ENCODE peak calls at places on chromosomes 7 and 10, in four cellular contexts. A is CD14-positive monocyte; P is tibial nerve; N is CD8-positive, alpha-beta T cell. F is an unnamed sample.

GRCh38 chr10:18229839-18230238 is 89.6 kb downstream of the CACNB2 start:
- DNase-seq in A (no peak), P (no peak), N (no peak), F (no peak)

GRCh38 chr10:91590904-91591791 is 41.7 kb downstream of the PPP1R3C start:
- DNase-seq in A (no peak), N (no peak), P (no peak), F (no peak)

GRCh38 chr7:151992375-151992774 is 33.1 kb upstream of the GALNT11 start:
- DNase-seq in P (peak; percentile 41), A (peak; percentile 75), N (peak; percentile 62), F (no peak)

GRCh38 chr10:102721954-102722353 is 7.5 kb downstream of the SFXN2 start:
- DNase-seq in A (no peak), P (no peak), N (no peak), F (no peak)

GRCh38 chr10:124291009-124291671 is 127.6 kb downstream of the OAT start:
- DNase-seq in N (no peak), A (peak; percentile 89), P (peak; percentile 56), F (no peak)

GRCh38 chr7:43303740-43304241 is 191.3 kb downstream of the HECW1 start:
- DNase-seq in P (no peak), A (no peak), N (no peak), F (no peak)

GRCh38 chr10:16891375-16892313 is 74.4 kb upstream of the RSU1 start:
- DNase-seq in N (peak; percentile 25), P (peak; percentile 64), A (no peak), F (no peak)

GRCh38 chr10:69232252-69232651 is 12.1 kb downstream of the HKDC1 start:
- DNase-seq in P (no peak), N (no peak), A (no peak), F (no peak)

GRCh38 chr7:72805526-72806494 is 22.2 kb downstream of the TYW1B start:
- DNase-seq in P (no peak), A (peak; percentile 86), N (no peak), F (no peak)

GRCh38 chr10:48804740-48805182 is 120.1 kb downstream of the WDFY4 start:
- DNase-seq in P (no peak), N (no peak), A (no peak), F (no peak)

GRCh38 chr7:33501368-33501767 is 372.0 kb downstream of the BBS9 start:
- DNase-seq in A (no peak), N (no peak), P (no peak), F (no peak)

GRCh38 chr10:104910712-104911111 is 269.6 kb downstream of the SORCS3 start:
- DNase-seq in P (no peak), A (no peak), N (no peak), F (no peak)

GRCh38 chr7:139671967-139672366 is 105.8 kb downstream of the HIPK2 start:
- DNase-seq in N (no peak), A (no peak), P (no peak), F (no peak)

GRCh38 chr10:89521368-89521767 is 14.0 kb downstream of the SLC16A12 start:
- DNase-seq in N (no peak), P (no peak), A (no peak), F (no peak)

GRCh38 chr7:81662531-81662930 is 107.3 kb downstream of the HGF start:
- DNase-seq in A (no peak), P (no peak), N (no peak), F (no peak)

GRCh38 chr7:89060234-89060633 is 264.7 kb upstream of the TEX47 start:
- DNase-seq in P (no peak), A (no peak), N (no peak), F (no peak)

GRCh38 chr7:47669178-47669878 is 87.4 kb upstream of the TNS3 start:
- DNase-seq in N (no peak), A (peak; percentile 93), P (peak; percentile 63), F (peak; percentile 20)

GRCh38 chr10:25600651-25601050 is 333.4 kb upstream of the MYO3A start:
- DNase-seq in A (no peak), N (no peak), P (no peak), F (no peak)

GRCh38 chr7:96238976-96239766 is 82.7 kb downstream of the SLC25A13 start:
- DNase-seq in P (no peak), A (no peak), N (no peak), F (no peak)

GRCh38 chr10:127894146-127894545 is 1.4 kb upstream of the CLRN3 start:
- DNase-seq in P (no peak), A (no peak), N (no peak), F (no peak)

GRCh38 chr10:36802523-36803153 is 322.8 kb upstream of the ANKRD30A start:
- DNase-seq in N (no peak), P (no peak), A (no peak), F (no peak)

GRCh38 chr7:96784597-96784996 is 75.0 kb upstream of the SEM1 start:
- DNase-seq in A (no peak), N (no peak), P (no peak), F (no peak)

GRCh38 chr10:95260909-95261552 is 29.8 kb downstream of the PDLIM1 start:
- DNase-seq in P (no peak), A (no peak), N (no peak), F (no peak)

GRCh38 chr7:816751-817671 is 15.3 kb upstream of the SUN1 start:
- DNase-seq in P (no peak), A (no peak), N (peak; percentile 49), F (no peak)

GRCh38 chr10:88553116-88553752 is 29.9 kb downstream of the RNLS start:
- DNase-seq in P (peak; percentile 72), A (peak; percentile 43), N (peak; percentile 30), F (no peak)

DNA sequence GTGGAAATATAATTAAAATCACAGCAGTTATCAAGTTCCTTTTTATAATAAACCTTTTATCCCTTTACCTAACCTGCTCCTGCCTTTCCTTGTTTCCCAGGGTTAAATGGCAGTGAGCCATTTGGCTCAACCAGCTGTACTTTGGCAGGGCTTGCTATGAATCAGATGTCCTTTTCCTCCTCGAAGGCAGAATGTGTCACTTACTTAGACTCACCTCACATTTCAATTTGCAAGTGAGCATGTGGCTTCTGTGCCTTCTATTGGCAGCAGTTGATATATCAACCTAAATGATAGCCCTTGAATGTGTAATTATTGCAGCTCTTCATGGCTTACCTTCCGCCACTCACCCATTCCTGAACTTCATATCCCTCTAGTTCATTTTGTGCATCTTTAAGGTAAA is 301.7 kb downstream of the CSTF2T start:
- DNase-seq in N (no peak), A (no peak), P (peak; percentile 18), F (no peak)
- TF ChIP-seq CTCF in N (no peak), A (no peak), P (no peak), F (no peak)

DNA sequence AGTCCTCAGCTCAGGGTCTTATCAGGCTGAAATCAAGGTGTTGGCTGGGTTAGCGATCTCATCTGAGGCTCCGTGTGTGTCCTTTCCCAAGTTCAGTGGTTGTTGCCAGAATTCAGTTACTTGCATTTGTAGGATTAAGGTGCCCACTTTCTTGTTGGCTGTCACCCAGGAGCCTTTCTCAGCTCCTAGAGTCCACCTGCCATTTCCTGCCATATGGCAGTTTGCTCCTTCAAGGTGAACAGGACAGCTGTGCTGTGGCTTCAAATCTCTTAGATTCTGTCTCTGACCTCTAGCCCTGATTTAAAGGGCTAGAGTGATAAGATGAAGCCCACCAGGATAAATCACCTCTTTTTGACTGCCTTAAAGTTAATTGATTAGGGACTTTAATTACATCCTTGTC is 1.0 kb upstream of the HIF1AN start:
- DNase-seq in P (no peak), N (no peak), A (no peak), F (no peak)
- TF ChIP-seq CTCF in P (no peak), N (no peak), A (no peak), F (no peak)

GRCh38 chr7:19984231-19984632 is 210.8 kb upstream of the TMEM196 start:
- DNase-seq in N (no peak), A (no peak), P (no peak), F (no peak)
- TF ChIP-seq CTCF in N (no peak), A (no peak), P (no peak), F (no peak)

GRCh38 chr10:121927841-121928527 is at the start of gene ATE1:
- DNase-seq in P (peak; percentile 88), N (peak; percentile 78), A (peak; percentile 83), F (peak; percentile 80)
- TF ChIP-seq CTCF in P (no peak), N (no peak), A (peak; percentile 17), F (no peak)

GRCh38 chr7:132503415-132503814 is 72.9 kb downstream of the PLXNA4 start:
- DNase-seq in P (no peak), A (no peak), N (no peak), F (no peak)
- TF ChIP-seq CTCF in P (no peak), A (no peak), N (no peak), F (no peak)

DNA sequence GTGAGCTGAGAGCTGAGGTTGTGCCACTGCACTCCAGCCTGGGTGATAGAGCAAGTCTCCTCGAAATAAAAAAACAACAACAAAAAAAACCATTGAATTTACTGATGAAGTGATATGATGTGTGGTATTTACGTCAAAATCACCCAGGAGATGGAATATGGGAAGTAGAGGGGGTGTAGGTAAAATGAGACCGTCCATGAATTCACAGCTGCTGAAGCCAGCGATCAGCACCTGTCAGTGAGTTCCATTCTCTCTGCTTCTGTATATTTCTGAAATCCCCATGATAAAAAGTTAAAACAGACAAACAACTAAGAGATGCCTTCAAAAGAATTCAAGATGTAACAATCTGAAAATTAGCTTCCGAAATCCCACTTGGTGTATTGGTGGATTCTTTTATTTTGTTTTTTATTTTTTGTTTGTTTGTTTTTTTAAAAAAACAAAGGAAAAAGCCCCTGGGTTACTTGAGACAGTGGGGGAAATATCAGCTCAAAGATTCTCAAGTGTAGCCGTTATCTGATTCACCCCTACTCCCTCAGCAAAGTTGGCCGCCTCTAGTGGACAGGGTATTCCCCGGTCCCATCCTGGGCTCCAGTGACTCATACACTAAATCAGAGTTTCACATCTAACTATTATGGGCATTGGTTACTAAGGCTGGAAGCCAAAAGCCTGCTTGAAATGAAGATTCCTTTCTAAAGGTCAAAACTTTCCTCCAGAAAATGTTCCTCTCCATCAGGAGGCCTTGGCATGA is 76.4 kb downstream of the MAP3K8 start:
- DNase-seq in A (peak; percentile 57), N (no peak), P (peak; percentile 49), F (no peak)
- TF ChIP-seq CTCF in A (no peak), N (no peak), P (no peak), F (no peak)

F was measured in natural killer cell.